ENCODE peak calls at places on chromosomes 3 and 15, in seven cellular contexts. M is cardiac fibroblast; Y is Calu3; F is CD8-positive, alpha-beta T cell; H is tibial artery; R is AG09319; P is astrocyte of the spinal cord. L is an unnamed sample.

GRCh38 chr3:131988209-131988608 is 46.6 kb downstream of the CPNE4 start:
- DNase-seq in P (no peak), R (no peak), Y (no peak), F (no peak), H (no peak), M (no peak), L (no peak)

GRCh38 chr15:74384566-74385441 is 17.4 kb upstream of the CYP11A1 start:
- DNase-seq in P (peak), M (peak), Y (peak), R (no peak), F (peak), H (peak), L (peak)

GRCh38 chr3:4985330-4986174 is 6.3 kb downstream of the BHLHE40 start:
- DNase-seq in P (peak), H (no peak), F (no peak), M (peak), R (no peak), Y (no peak), L (peak)

GRCh38 chr3:17369973-17370372 is 372.5 kb downstream of the TBC1D5 start:
- DNase-seq in M (no peak), H (no peak), R (no peak), P (no peak), F (no peak), Y (no peak), L (no peak)

GRCh38 chr3:98812851-98813374 is 49.8 kb downstream of the ST3GAL6 start:
- DNase-seq in F (no peak), R (no peak), M (peak), P (no peak), H (no peak), Y (peak), L (peak)

GRCh38 chr3:183984337-183984736 is 33.3 kb downstream of the ABCC5 start:
- DNase-seq in M (no peak), F (no peak), R (no peak), P (no peak), Y (no peak), H (no peak), L (peak)

GRCh38 chr3:173983353-173983752 is 585.8 kb downstream of the NLGN1 start:
- DNase-seq in R (no peak), H (no peak), Y (no peak), F (no peak), P (peak), M (no peak), L (peak)

GRCh38 chr3:15903776-15904720 is 106.3 kb upstream of the ANKRD28 start:
- DNase-seq in R (no peak), M (no peak), H (peak), P (no peak), Y (no peak), F (no peak), L (peak)

GRCh38 chr3:65268411-65268810 is 580.6 kb upstream of the ADAMTS9 start:
- DNase-seq in P (no peak), Y (no peak), M (peak), R (no peak), F (no peak), H (no peak), L (no peak)

GRCh38 chr3:168053115-168053514 is 42.6 kb downstream of the GOLIM4 start:
- DNase-seq in P (no peak), M (no peak), Y (no peak), H (no peak), R (no peak), F (no peak), L (no peak)

GRCh38 chr15:80982205-80982604 is 7.4 kb downstream of the MESD start:
- DNase-seq in H (no peak), R (no peak), M (no peak), Y (no peak), P (no peak), F (no peak), L (no peak)
- TF ChIP-seq CTCF in H (no peak), R (no peak), M (no peak), Y (no peak), P (peak), F (no peak), L (no peak)

GRCh38 chr15:81296218-81296617 is 27.7 kb downstream of the STARD5 start:
- DNase-seq in Y (no peak), H (no peak), P (no peak), M (no peak), F (no peak), R (no peak), L (no peak)

GRCh38 chr15:81295466-81296145 is 28.3 kb downstream of the STARD5 start:
- DNase-seq in M (peak), R (no peak), P (no peak), F (no peak), Y (no peak), H (no peak), L (no peak)

GRCh38 chr15:81293728-81294500 is 30.0 kb downstream of the STARD5 start:
- DNase-seq in M (no peak), H (no peak), P (no peak), R (no peak), Y (no peak), F (peak), L (no peak)

GRCh38 chr15:81292516-81293001 is 31.4 kb downstream of the STARD5 start:
- DNase-seq in H (no peak), Y (no peak), P (no peak), R (no peak), F (peak), M (no peak), L (no peak)

GRCh38 chr15:81294501-81294850 is 29.5 kb downstream of the STARD5 start:
- DNase-seq in M (no peak), P (no peak), R (no peak), Y (no peak), H (no peak), F (no peak), L (no peak)
- TF ChIP-seq CTCF in M (no peak), P (no peak), R (no peak), Y (no peak), H (no peak), F (no peak), L (no peak)

GRCh38 chr15:99958426-99959097 is 225.3 kb upstream of the LYSMD4 start:
- DNase-seq in Y (no peak), F (no peak), M (no peak), P (no peak), R (no peak), H (no peak), L (no peak)

GRCh38 chr15:99963976-99964375 is 230.7 kb upstream of the LYSMD4 start:
- DNase-seq in F (no peak), P (no peak), H (no peak), M (no peak), Y (no peak), R (no peak), L (no peak)

GRCh38 chr15:99962006-99962561 is 228.8 kb upstream of the LYSMD4 start:
- DNase-seq in M (no peak), Y (no peak), R (no peak), H (no peak), P (no peak), F (no peak), L (no peak)

GRCh38 chr15:99963096-99963825 is 230.0 kb upstream of the LYSMD4 start:
- DNase-seq in M (peak), P (no peak), F (no peak), R (no peak), H (no peak), Y (no peak), L (peak)

DNA sequence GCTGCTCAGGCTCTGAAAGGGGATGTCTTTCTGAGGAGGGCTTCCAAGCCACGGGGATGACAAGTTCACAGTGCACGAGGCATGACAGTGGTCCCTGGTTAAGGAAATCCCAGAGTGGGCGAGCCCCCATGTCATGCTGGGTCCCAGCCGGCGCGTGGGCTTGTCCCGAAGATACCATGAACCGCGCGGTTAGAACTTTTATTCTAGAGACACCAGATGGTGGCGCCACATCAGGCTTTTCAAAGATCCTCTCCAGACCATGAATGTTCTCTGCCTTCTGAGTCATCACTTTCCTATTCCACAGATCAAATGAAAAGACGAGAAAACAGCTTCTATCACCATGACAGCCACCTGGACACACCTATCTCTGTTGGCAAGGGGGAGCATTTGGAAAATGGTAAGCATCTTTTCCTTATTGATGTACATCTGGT is 227.8 kb upstream of the LYSMD4 start:
- DNase-seq in F (no peak), Y (no peak), H (no peak), R (no peak), M (peak), P (peak), L (no peak)
- TF ChIP-seq CTCF in F (no peak), Y (no peak), H (peak), R (no peak), M (no peak), P (peak), L (no peak)

DNA sequence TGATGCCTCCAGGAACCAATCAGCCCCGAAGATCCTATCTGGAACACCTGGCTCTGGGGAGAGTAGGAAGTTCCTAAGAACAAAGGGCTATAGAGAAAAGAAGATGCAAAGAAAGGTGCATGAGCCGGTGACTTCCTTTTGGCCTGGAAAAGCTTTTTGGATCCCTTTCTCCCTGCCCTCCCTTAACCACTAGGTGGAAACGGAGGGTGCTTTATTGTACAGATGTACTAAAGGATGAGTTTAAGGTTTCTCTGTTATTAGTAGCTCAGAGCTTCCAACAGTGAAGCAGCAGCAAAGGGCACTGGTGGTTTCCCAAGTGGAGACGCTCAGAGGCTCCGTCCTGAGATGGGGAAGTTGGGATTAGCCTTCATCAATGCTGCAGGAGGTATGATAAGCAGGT is 6.0 kb upstream of the ADGRG7 start:
- DNase-seq in Y (peak), H (no peak), M (peak), R (peak), P (peak), F (no peak), L (peak)
- TF ChIP-seq CTCF in Y (peak), H (no peak), M (peak), R (peak), P (peak), F (no peak), L (peak)

GRCh38 chr3:123194552-123194951 is 7.2 kb upstream of the SEC22A start:
- DNase-seq in F (no peak), P (peak), M (peak), R (no peak), Y (peak), H (no peak), L (no peak)
- TF ChIP-seq CTCF in F (no peak), P (peak), M (peak), R (peak), Y (no peak), H (peak), L (no peak)

L was measured in fibroblast of the aortic adventitia.